ENCODE peak calls at places on chromosomes 2 and 18, in ten cellular contexts. One of them, this sample, is unnamed.

GRCh38 chr2:162317910-162318279 is 589 bp downstream of the IFIH1 start:
- DNase-seq in fibroblast of lung: no peak
- DNase-seq in central memory CD8-positive, alpha-beta T cell: peak
- DNase-seq in NCI-H1105 treated with DMSO at 0.1 percent for 48 hours: no peak
- DNase-seq in activated CD8-positive, alpha-beta T cell treated with anti-CD3 and anti-CD28 coated beads for 36 hours: peak
- DNase-seq in NCI-H146: peak
- DNase-seq in progenitor cell of endocrine pancreas: no peak
- DNase-seq in GM20000: no peak
- DNase-seq in activated T-cell treated with anti-CD3 and anti-CD28 coated beads, Interleukin-2, amount 50 U/mL, for 24 hours: peak
- DNase-seq in astrocyte of the spinal cord: no peak
- DNase-seq in this sample: no peak

GRCh38 chr2:150767924-150768801 is 280.7 kb upstream of the RND3 start:
- DNase-seq in NCI-H146: no peak
- DNase-seq in activated T-cell treated with anti-CD3 and anti-CD28 coated beads, Interleukin-2, amount 50 U/mL, for 24 hours: no peak
- DNase-seq in central memory CD8-positive, alpha-beta T cell: no peak
- DNase-seq in progenitor cell of endocrine pancreas: no peak
- DNase-seq in fibroblast of lung: peak
- DNase-seq in GM20000: no peak
- DNase-seq in astrocyte of the spinal cord: no peak
- DNase-seq in activated CD8-positive, alpha-beta T cell treated with anti-CD3 and anti-CD28 coated beads for 36 hours: no peak
- DNase-seq in NCI-H1105 treated with DMSO at 0.1 percent for 48 hours: no peak
- DNase-seq in this sample: no peak

GRCh38 chr2:149330127-149331022 is at the start of gene LYPD6:
- DNase-seq in central memory CD8-positive, alpha-beta T cell: no peak
- DNase-seq in NCI-H146: peak
- DNase-seq in progenitor cell of endocrine pancreas: peak
- DNase-seq in NCI-H1105 treated with DMSO at 0.1 percent for 48 hours: peak
- DNase-seq in fibroblast of lung: peak
- DNase-seq in GM20000: peak
- DNase-seq in astrocyte of the spinal cord: peak
- DNase-seq in activated T-cell treated with anti-CD3 and anti-CD28 coated beads, Interleukin-2, amount 50 U/mL, for 24 hours: no peak
- DNase-seq in activated CD8-positive, alpha-beta T cell treated with anti-CD3 and anti-CD28 coated beads for 36 hours: no peak
- DNase-seq in this sample: no peak

GRCh38 chr18:67104700-67105284 is 411.7 kb downstream of the DSEL start:
- DNase-seq in activated T-cell treated with anti-CD3 and anti-CD28 coated beads, Interleukin-2, amount 50 U/mL, for 24 hours: peak
- DNase-seq in GM20000: no peak
- DNase-seq in NCI-H1105 treated with DMSO at 0.1 percent for 48 hours: peak
- DNase-seq in NCI-H146: peak
- DNase-seq in activated CD8-positive, alpha-beta T cell treated with anti-CD3 and anti-CD28 coated beads for 36 hours: peak
- DNase-seq in astrocyte of the spinal cord: peak
- DNase-seq in progenitor cell of endocrine pancreas: peak
- DNase-seq in central memory CD8-positive, alpha-beta T cell: no peak
- DNase-seq in fibroblast of lung: peak
- DNase-seq in this sample: peak

GRCh38 chr2:191243154-191243553 is 2.0 kb upstream of the MYO1B start:
- DNase-seq in progenitor cell of endocrine pancreas: no peak
- DNase-seq in fibroblast of lung: no peak
- DNase-seq in NCI-H146: no peak
- DNase-seq in activated T-cell treated with anti-CD3 and anti-CD28 coated beads, Interleukin-2, amount 50 U/mL, for 24 hours: no peak
- DNase-seq in activated CD8-positive, alpha-beta T cell treated with anti-CD3 and anti-CD28 coated beads for 36 hours: no peak
- DNase-seq in central memory CD8-positive, alpha-beta T cell: no peak
- DNase-seq in astrocyte of the spinal cord: no peak
- DNase-seq in NCI-H1105 treated with DMSO at 0.1 percent for 48 hours: no peak
- DNase-seq in GM20000: peak
- DNase-seq in this sample: peak

GRCh38 chr2:6103949-6104348 is 411.8 kb downstream of the SOX11 start:
- DNase-seq in NCI-H1105 treated with DMSO at 0.1 percent for 48 hours: peak
- DNase-seq in central memory CD8-positive, alpha-beta T cell: no peak
- DNase-seq in progenitor cell of endocrine pancreas: no peak
- DNase-seq in astrocyte of the spinal cord: no peak
- DNase-seq in fibroblast of lung: no peak
- DNase-seq in GM20000: no peak
- DNase-seq in activated T-cell treated with anti-CD3 and anti-CD28 coated beads, Interleukin-2, amount 50 U/mL, for 24 hours: no peak
- DNase-seq in NCI-H146: peak
- DNase-seq in activated CD8-positive, alpha-beta T cell treated with anti-CD3 and anti-CD28 coated beads for 36 hours: peak
- DNase-seq in this sample: peak

GRCh38 chr2:190755796-190756415 is 107.0 kb downstream of the NAB1 start:
- DNase-seq in NCI-H1105 treated with DMSO at 0.1 percent for 48 hours: no peak
- DNase-seq in fibroblast of lung: no peak
- DNase-seq in activated CD8-positive, alpha-beta T cell treated with anti-CD3 and anti-CD28 coated beads for 36 hours: no peak
- DNase-seq in central memory CD8-positive, alpha-beta T cell: no peak
- DNase-seq in astrocyte of the spinal cord: no peak
- DNase-seq in NCI-H146: no peak
- DNase-seq in activated T-cell treated with anti-CD3 and anti-CD28 coated beads, Interleukin-2, amount 50 U/mL, for 24 hours: no peak
- DNase-seq in progenitor cell of endocrine pancreas: no peak
- DNase-seq in GM20000: no peak
- DNase-seq in this sample: no peak

GRCh38 chr18:22346968-22347611 is 70.6 kb downstream of the CTAGE1 start:
- DNase-seq in fibroblast of lung: peak
- DNase-seq in activated CD8-positive, alpha-beta T cell treated with anti-CD3 and anti-CD28 coated beads for 36 hours: no peak
- DNase-seq in central memory CD8-positive, alpha-beta T cell: no peak
- DNase-seq in GM20000: peak
- DNase-seq in astrocyte of the spinal cord: no peak
- DNase-seq in activated T-cell treated with anti-CD3 and anti-CD28 coated beads, Interleukin-2, amount 50 U/mL, for 24 hours: no peak
- DNase-seq in NCI-H1105 treated with DMSO at 0.1 percent for 48 hours: no peak
- DNase-seq in progenitor cell of endocrine pancreas: no peak
- DNase-seq in NCI-H146: no peak
- DNase-seq in this sample: no peak

GRCh38 chr18:70207181-70207580 is 1.7 kb upstream of the RTTN start:
- DNase-seq in astrocyte of the spinal cord: no peak
- DNase-seq in central memory CD8-positive, alpha-beta T cell: no peak
- DNase-seq in NCI-H1105 treated with DMSO at 0.1 percent for 48 hours: no peak
- DNase-seq in GM20000: no peak
- DNase-seq in activated CD8-positive, alpha-beta T cell treated with anti-CD3 and anti-CD28 coated beads for 36 hours: no peak
- DNase-seq in NCI-H146: no peak
- DNase-seq in fibroblast of lung: no peak
- DNase-seq in progenitor cell of endocrine pancreas: no peak
- DNase-seq in activated T-cell treated with anti-CD3 and anti-CD28 coated beads, Interleukin-2, amount 50 U/mL, for 24 hours: no peak
- DNase-seq in this sample: no peak

GRCh38 chr2:157498501-157498900 is 54.6 kb upstream of the CYTIP start:
- DNase-seq in central memory CD8-positive, alpha-beta T cell: no peak
- DNase-seq in progenitor cell of endocrine pancreas: no peak
- DNase-seq in activated CD8-positive, alpha-beta T cell treated with anti-CD3 and anti-CD28 coated beads for 36 hours: no peak
- DNase-seq in NCI-H1105 treated with DMSO at 0.1 percent for 48 hours: no peak
- DNase-seq in fibroblast of lung: no peak
- DNase-seq in NCI-H146: no peak
- DNase-seq in GM20000: no peak
- DNase-seq in astrocyte of the spinal cord: no peak
- DNase-seq in activated T-cell treated with anti-CD3 and anti-CD28 coated beads, Interleukin-2, amount 50 U/mL, for 24 hours: no peak
- DNase-seq in this sample: no peak

GRCh38 chr2:30404354-30405265 is 42.4 kb upstream of the LCLAT1 start:
- DNase-seq in GM20000: no peak
- DNase-seq in NCI-H146: peak
- DNase-seq in activated CD8-positive, alpha-beta T cell treated with anti-CD3 and anti-CD28 coated beads for 36 hours: no peak
- DNase-seq in central memory CD8-positive, alpha-beta T cell: no peak
- DNase-seq in activated T-cell treated with anti-CD3 and anti-CD28 coated beads, Interleukin-2, amount 50 U/mL, for 24 hours: no peak
- DNase-seq in astrocyte of the spinal cord: peak
- DNase-seq in fibroblast of lung: peak
- DNase-seq in NCI-H1105 treated with DMSO at 0.1 percent for 48 hours: peak
- DNase-seq in progenitor cell of endocrine pancreas: no peak
- DNase-seq in this sample: no peak

GRCh38 chr2:2265747-2266259 is 65.3 kb downstream of the MYT1L start:
- DNase-seq in activated CD8-positive, alpha-beta T cell treated with anti-CD3 and anti-CD28 coated beads for 36 hours: no peak
- DNase-seq in NCI-H1105 treated with DMSO at 0.1 percent for 48 hours: no peak
- DNase-seq in activated T-cell treated with anti-CD3 and anti-CD28 coated beads, Interleukin-2, amount 50 U/mL, for 24 hours: no peak
- DNase-seq in progenitor cell of endocrine pancreas: no peak
- DNase-seq in GM20000: no peak
- DNase-seq in NCI-H146: no peak
- DNase-seq in astrocyte of the spinal cord: no peak
- DNase-seq in fibroblast of lung: no peak
- DNase-seq in central memory CD8-positive, alpha-beta T cell: no peak
- DNase-seq in this sample: no peak

GRCh38 chr2:161068670-161069069 is 91.6 kb upstream of the TANK start:
- DNase-seq in NCI-H146: no peak
- DNase-seq in activated CD8-positive, alpha-beta T cell treated with anti-CD3 and anti-CD28 coated beads for 36 hours: no peak
- DNase-seq in fibroblast of lung: peak
- DNase-seq in central memory CD8-positive, alpha-beta T cell: no peak
- DNase-seq in progenitor cell of endocrine pancreas: no peak
- DNase-seq in NCI-H1105 treated with DMSO at 0.1 percent for 48 hours: no peak
- DNase-seq in astrocyte of the spinal cord: peak
- DNase-seq in activated T-cell treated with anti-CD3 and anti-CD28 coated beads, Interleukin-2, amount 50 U/mL, for 24 hours: no peak
- DNase-seq in GM20000: no peak
- DNase-seq in this sample: no peak

GRCh38 chr2:208112969-208113368 is 11.4 kb downstream of the CRYGD start:
- DNase-seq in NCI-H146: peak
- DNase-seq in NCI-H1105 treated with DMSO at 0.1 percent for 48 hours: peak
- DNase-seq in central memory CD8-positive, alpha-beta T cell: no peak
- DNase-seq in GM20000: no peak
- DNase-seq in progenitor cell of endocrine pancreas: no peak
- DNase-seq in astrocyte of the spinal cord: no peak
- DNase-seq in activated CD8-positive, alpha-beta T cell treated with anti-CD3 and anti-CD28 coated beads for 36 hours: no peak
- DNase-seq in fibroblast of lung: no peak
- DNase-seq in activated T-cell treated with anti-CD3 and anti-CD28 coated beads, Interleukin-2, amount 50 U/mL, for 24 hours: no peak
- DNase-seq in this sample: no peak

GRCh38 chr2:203427061-203427460 is 98.9 kb downstream of the ABI2 start:
- DNase-seq in fibroblast of lung: no peak
- DNase-seq in NCI-H1105 treated with DMSO at 0.1 percent for 48 hours: no peak
- DNase-seq in NCI-H146: no peak
- DNase-seq in activated CD8-positive, alpha-beta T cell treated with anti-CD3 and anti-CD28 coated beads for 36 hours: no peak
- DNase-seq in central memory CD8-positive, alpha-beta T cell: no peak
- DNase-seq in progenitor cell of endocrine pancreas: no peak
- DNase-seq in activated T-cell treated with anti-CD3 and anti-CD28 coated beads, Interleukin-2, amount 50 U/mL, for 24 hours: no peak
- DNase-seq in astrocyte of the spinal cord: no peak
- DNase-seq in GM20000: no peak
- DNase-seq in this sample: no peak

GRCh38 chr2:44668336-44668735 is 273.2 kb upstream of the SIX3 start:
- DNase-seq in fibroblast of lung: no peak
- DNase-seq in NCI-H146: peak
- DNase-seq in activated T-cell treated with anti-CD3 and anti-CD28 coated beads, Interleukin-2, amount 50 U/mL, for 24 hours: no peak
- DNase-seq in central memory CD8-positive, alpha-beta T cell: no peak
- DNase-seq in GM20000: peak
- DNase-seq in activated CD8-positive, alpha-beta T cell treated with anti-CD3 and anti-CD28 coated beads for 36 hours: no peak
- DNase-seq in astrocyte of the spinal cord: no peak
- DNase-seq in progenitor cell of endocrine pancreas: no peak
- DNase-seq in NCI-H1105 treated with DMSO at 0.1 percent for 48 hours: no peak
- DNase-seq in this sample: peak

GRCh38 chr18:28212060-28212459 is 35.1 kb upstream of the CDH2 start:
- DNase-seq in fibroblast of lung: no peak
- DNase-seq in NCI-H1105 treated with DMSO at 0.1 percent for 48 hours: no peak
- DNase-seq in NCI-H146: no peak
- DNase-seq in astrocyte of the spinal cord: no peak
- DNase-seq in progenitor cell of endocrine pancreas: no peak
- DNase-seq in central memory CD8-positive, alpha-beta T cell: no peak
- DNase-seq in activated T-cell treated with anti-CD3 and anti-CD28 coated beads, Interleukin-2, amount 50 U/mL, for 24 hours: no peak
- DNase-seq in GM20000: no peak
- DNase-seq in activated CD8-positive, alpha-beta T cell treated with anti-CD3 and anti-CD28 coated beads for 36 hours: no peak
- DNase-seq in this sample: no peak

GRCh38 chr18:67135981-67136380 is 380.5 kb downstream of the DSEL start:
- DNase-seq in activated T-cell treated with anti-CD3 and anti-CD28 coated beads, Interleukin-2, amount 50 U/mL, for 24 hours: no peak
- DNase-seq in fibroblast of lung: no peak
- DNase-seq in progenitor cell of endocrine pancreas: no peak
- DNase-seq in NCI-H146: peak
- DNase-seq in central memory CD8-positive, alpha-beta T cell: no peak
- DNase-seq in GM20000: no peak
- DNase-seq in astrocyte of the spinal cord: no peak
- DNase-seq in NCI-H1105 treated with DMSO at 0.1 percent for 48 hours: no peak
- DNase-seq in activated CD8-positive, alpha-beta T cell treated with anti-CD3 and anti-CD28 coated beads for 36 hours: no peak
- DNase-seq in this sample: no peak

GRCh38 chr2:88310787-88311186 is 140.6 kb downstream of the THNSL2 start:
- DNase-seq in activated CD8-positive, alpha-beta T cell treated with anti-CD3 and anti-CD28 coated beads for 36 hours: no peak
- DNase-seq in activated T-cell treated with anti-CD3 and anti-CD28 coated beads, Interleukin-2, amount 50 U/mL, for 24 hours: no peak
- DNase-seq in fibroblast of lung: no peak
- DNase-seq in astrocyte of the spinal cord: no peak
- DNase-seq in NCI-H1105 treated with DMSO at 0.1 percent for 48 hours: no peak
- DNase-seq in NCI-H146: no peak
- DNase-seq in GM20000: no peak
- DNase-seq in progenitor cell of endocrine pancreas: no peak
- DNase-seq in central memory CD8-positive, alpha-beta T cell: no peak
- DNase-seq in this sample: no peak

GRCh38 chr2:167966367-167966766 is 281.0 kb downstream of the STK39 start:
- DNase-seq in astrocyte of the spinal cord: no peak
- DNase-seq in activated CD8-positive, alpha-beta T cell treated with anti-CD3 and anti-CD28 coated beads for 36 hours: no peak
- DNase-seq in activated T-cell treated with anti-CD3 and anti-CD28 coated beads, Interleukin-2, amount 50 U/mL, for 24 hours: no peak
- DNase-seq in NCI-H146: no peak
- DNase-seq in fibroblast of lung: no peak
- DNase-seq in progenitor cell of endocrine pancreas: no peak
- DNase-seq in NCI-H1105 treated with DMSO at 0.1 percent for 48 hours: no peak
- DNase-seq in central memory CD8-positive, alpha-beta T cell: no peak
- DNase-seq in GM20000: no peak
- DNase-seq in this sample: peak

GRCh38 chr18:9707381-9708056 is 582 bp upstream of the RAB31 start:
- DNase-seq in NCI-H146: no peak
- DNase-seq in central memory CD8-positive, alpha-beta T cell: no peak
- DNase-seq in progenitor cell of endocrine pancreas: no peak
- DNase-seq in fibroblast of lung: peak
- DNase-seq in activated CD8-positive, alpha-beta T cell treated with anti-CD3 and anti-CD28 coated beads for 36 hours: no peak
- DNase-seq in NCI-H1105 treated with DMSO at 0.1 percent for 48 hours: no peak
- DNase-seq in astrocyte of the spinal cord: peak
- DNase-seq in activated T-cell treated with anti-CD3 and anti-CD28 coated beads, Interleukin-2, amount 50 U/mL, for 24 hours: no peak
- DNase-seq in GM20000: no peak
- DNase-seq in this sample: no peak

GRCh38 chr2:238817931-238818330 is 30.0 kb upstream of the TWIST2 start:
- DNase-seq in central memory CD8-positive, alpha-beta T cell: no peak
- DNase-seq in NCI-H1105 treated with DMSO at 0.1 percent for 48 hours: no peak
- DNase-seq in NCI-H146: no peak
- DNase-seq in GM20000: no peak
- DNase-seq in progenitor cell of endocrine pancreas: no peak
- DNase-seq in astrocyte of the spinal cord: no peak
- DNase-seq in activated T-cell treated with anti-CD3 and anti-CD28 coated beads, Interleukin-2, amount 50 U/mL, for 24 hours: no peak
- DNase-seq in activated CD8-positive, alpha-beta T cell treated with anti-CD3 and anti-CD28 coated beads for 36 hours: no peak
- DNase-seq in fibroblast of lung: no peak
- DNase-seq in this sample: no peak